ENCODE peak calls at places on chromosomes 1 and 21, in four cellular contexts. F is GM23338, R is SK-N-SH, Q is hepatocyte. N is an unnamed sample.

GRCh38 chr21:36015096-36015495 is 45.2 kb downstream of the SETD4 start:
- DNase-seq in F (no peak), Q (no peak), R (no peak), N (no peak)

GRCh38 chr1:238624786-238625185 is 734.1 kb upstream of the ZP4 start:
- DNase-seq in F (no peak), R (no peak), Q (no peak), N (no peak)

GRCh38 chr21:28336299-28336698 is 656.4 kb downstream of the LTN1 start:
- DNase-seq in Q (peak), F (peak), R (peak), N (peak)

GRCh38 chr1:183101841-183102276 is 78.6 kb downstream of the LAMC1 start:
- DNase-seq in R (no peak), F (no peak), Q (peak), N (peak)

GRCh38 chr1:5269901-5270300 is 615.5 kb downstream of the AJAP1 start:
- DNase-seq in F (no peak), R (no peak), Q (no peak), N (no peak)

GRCh38 chr1:205214756-205215155 is 3.3 kb upstream of the DSTYK start:
- DNase-seq in R (no peak), F (no peak), Q (no peak), N (no peak)

GRCh38 chr1:64866689-64867088 is 99.7 kb downstream of the JAK1 start:
- DNase-seq in R (no peak), F (no peak), Q (no peak), N (no peak)

GRCh38 chr1:243729956-243730355 is 120.1 kb downstream of the AKT3 start:
- DNase-seq in R (no peak), Q (no peak), F (peak), N (no peak)

GRCh38 chr1:191305370-191305769 is 827.7 kb upstream of the BRINP3 start:
- DNase-seq in R (no peak), F (no peak), Q (no peak), N (no peak)

GRCh38 chr1:3899776-3900149 is 309 bp downstream of the C1orf174 start:
- DNase-seq in Q (no peak), F (peak), R (peak), N (peak)

GRCh38 chr1:230536641-230537155 is 105.6 kb upstream of the COG2 start:
- DNase-seq in Q (no peak), R (no peak), F (no peak), N (no peak)

DNA sequence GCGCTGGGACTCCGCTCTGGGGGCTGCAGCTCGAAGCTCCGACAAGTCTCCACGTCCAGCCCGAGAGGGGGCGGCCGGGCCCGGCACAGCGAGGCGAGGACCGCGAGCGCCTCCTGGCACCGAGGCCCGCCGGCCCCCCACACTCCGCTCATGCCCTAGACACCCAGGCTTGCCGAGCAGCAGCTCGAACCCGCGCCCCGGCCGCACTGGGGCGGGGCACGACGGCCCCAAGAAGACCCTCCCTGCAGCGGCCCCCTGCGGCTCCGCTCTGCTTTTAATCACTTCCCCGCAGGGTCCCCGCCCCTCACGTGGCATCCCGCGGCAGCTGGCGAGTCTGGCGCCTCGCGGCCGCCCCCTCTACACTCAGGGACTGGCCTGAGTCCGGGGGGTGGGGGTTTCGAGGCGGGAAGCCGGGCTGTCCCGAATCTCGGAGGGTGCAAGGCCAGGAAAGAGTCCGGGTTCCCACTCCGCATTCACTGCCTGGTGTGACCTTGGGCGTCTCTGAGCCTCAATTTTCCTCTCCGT is at the start of gene SYT6:
- DNase-seq in F (peak), Q (peak), R (peak), N (peak)
- H2AFZ ChIP-seq in F (peak), Q (peak), R (peak), N (peak)

DNA sequence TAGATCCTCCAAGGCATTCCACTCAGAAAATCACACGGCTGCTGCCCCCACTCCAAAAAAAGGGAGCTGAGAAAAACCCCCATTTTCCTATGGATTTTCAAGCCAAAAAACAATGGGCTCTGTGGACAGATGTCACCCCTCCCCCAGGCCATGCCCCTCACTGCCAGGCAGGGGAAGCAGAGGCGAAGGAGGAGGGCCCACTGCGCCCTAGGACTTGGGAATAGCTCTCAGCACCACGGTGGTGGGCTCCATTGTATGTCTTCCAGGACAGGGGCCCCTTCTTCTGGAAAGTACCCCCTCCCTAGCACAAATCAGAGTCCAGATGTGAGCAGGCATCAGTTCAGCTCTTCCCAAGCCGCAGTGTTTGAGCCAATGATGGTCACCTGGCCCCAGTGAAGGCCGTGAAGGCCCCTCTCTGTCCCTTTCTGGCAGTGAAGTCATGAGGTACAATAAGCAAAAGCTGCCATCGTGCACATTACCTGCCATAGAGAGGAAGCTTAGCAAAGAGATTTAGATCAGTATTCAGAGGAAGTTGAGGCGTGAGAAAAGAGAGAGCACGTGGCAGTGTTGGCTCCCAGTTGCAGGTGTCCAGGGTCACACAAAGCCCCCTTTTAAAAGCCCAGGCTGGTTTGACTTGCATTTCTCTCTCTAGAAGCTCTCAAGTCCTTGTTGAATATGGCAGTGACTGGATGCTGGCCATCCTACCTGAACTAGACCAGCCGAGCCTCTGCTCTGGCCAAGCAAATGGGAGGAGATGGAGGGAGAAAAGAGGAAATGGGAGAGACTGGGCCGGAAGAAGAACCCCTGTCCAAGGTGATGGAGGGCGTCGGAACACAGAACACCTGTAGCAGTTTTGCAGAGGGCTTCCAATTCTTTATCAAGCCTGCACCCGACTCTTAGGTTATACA is 149.1 kb downstream of the TOMM20 start:
- DNase-seq in Q (no peak), R (no peak), F (no peak), N (no peak)
- TF ChIP-seq EZH2phosphoT487 in Q (no peak), R (no peak), F (no peak), N (no peak)

DNA sequence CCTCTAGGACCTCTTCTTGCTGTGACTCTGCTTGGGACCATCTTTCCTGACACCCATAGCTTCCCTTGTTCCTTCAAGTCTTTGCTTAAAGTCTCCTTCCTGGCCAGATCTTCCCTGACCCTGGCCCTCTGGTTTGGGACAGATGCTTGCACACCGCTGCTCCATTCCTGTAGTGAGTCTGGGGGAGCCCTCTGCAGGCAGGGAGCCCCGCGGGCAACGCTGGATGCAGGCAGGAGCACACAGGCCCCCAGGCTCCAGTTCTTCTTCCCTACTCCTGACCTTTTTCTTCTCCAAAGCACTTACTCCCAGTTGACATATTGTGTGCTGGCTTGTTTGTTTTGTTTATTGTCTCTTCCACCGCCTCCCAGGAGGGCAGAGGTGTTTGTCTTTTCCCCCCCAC is 413.4 kb downstream of the CAMTA1 start:
- DNase-seq in R (no peak), Q (no peak), F (no peak), N (no peak)
- H2AFZ ChIP-seq in R (no peak), Q (no peak), F (peak), N (peak)

DNA sequence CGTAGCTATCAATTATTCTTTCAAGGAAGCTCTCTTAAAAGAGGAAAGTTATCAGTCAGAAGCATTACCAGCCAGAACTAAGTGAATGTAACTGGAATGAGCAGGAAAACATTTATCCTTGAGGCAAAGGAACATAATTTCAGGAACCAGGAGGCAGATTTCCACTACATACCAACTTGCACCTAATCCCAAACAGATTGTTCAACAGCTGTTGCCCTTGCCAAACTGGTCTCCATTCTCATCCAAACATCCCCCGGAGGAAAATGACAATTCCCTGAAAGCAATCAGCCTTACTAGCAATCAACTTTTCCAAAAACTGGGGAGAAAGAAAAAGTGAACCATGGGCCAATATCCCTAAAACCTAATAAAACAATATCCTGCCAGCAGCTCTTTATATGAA is 35.0 kb downstream of the ENAH start:
- DNase-seq in R (peak), Q (no peak), F (no peak), N (no peak)
- TF ChIP-seq EZH2phosphoT487 in R (no peak), Q (no peak), F (no peak), N (no peak)

N was measured in neural progenitor cell.